ENCODE peak calls at places on chromosomes 12 and 14, in six cellular contexts. One of them, this sample, is unnamed. For H3K9me3, the result is how much of the 10 kb centered on the place peaks cover.

GRCh38 chr14:88463318-88463717 is 77.9 kb downstream of the SPATA7 start:
- DNase-seq in mucosa of descending colon: no peak
- DNase-seq in CD4-positive, CD25-positive, alpha-beta regulatory T cell: peak
- DNase-seq in MM.1S: no peak
- DNase-seq in RWPE2: no peak
- DNase-seq in AG04450: no peak
- DNase-seq in this sample: no peak

GRCh38 chr14:35292770-35293561 is 784 bp downstream of the PSMA6 start:
- DNase-seq in mucosa of descending colon: no peak
- DNase-seq in CD4-positive, CD25-positive, alpha-beta regulatory T cell: peak
- DNase-seq in MM.1S: no peak
- DNase-seq in RWPE2: no peak
- DNase-seq in AG04450: no peak
- DNase-seq in this sample: no peak

GRCh38 chr12:75977952-75978671 is 53.5 kb downstream of the PHLDA1 start:
- DNase-seq in mucosa of descending colon: no peak
- DNase-seq in CD4-positive, CD25-positive, alpha-beta regulatory T cell: peak
- DNase-seq in MM.1S: peak
- DNase-seq in RWPE2: peak
- DNase-seq in AG04450: peak
- DNase-seq in this sample: no peak

GRCh38 chr12:94614288-94614721 is 36.1 kb downstream of the TMCC3 start:
- DNase-seq in mucosa of descending colon: no peak
- DNase-seq in CD4-positive, CD25-positive, alpha-beta regulatory T cell: no peak
- DNase-seq in MM.1S: no peak
- DNase-seq in RWPE2: no peak
- DNase-seq in AG04450: no peak
- DNase-seq in this sample: peak

GRCh38 chr14:65469903-65470302 is 57.4 kb downstream of the FUT8 start:
- DNase-seq in mucosa of descending colon: no peak
- DNase-seq in CD4-positive, CD25-positive, alpha-beta regulatory T cell: no peak
- DNase-seq in MM.1S: no peak
- DNase-seq in RWPE2: no peak
- DNase-seq in AG04450: no peak
- DNase-seq in this sample: no peak

GRCh38 chr12:124517260-124518050 is 50.0 kb downstream of the NCOR2 start:
- DNase-seq in mucosa of descending colon: peak
- DNase-seq in CD4-positive, CD25-positive, alpha-beta regulatory T cell: no peak
- DNase-seq in MM.1S: no peak
- DNase-seq in RWPE2: peak
- DNase-seq in AG04450: no peak
- DNase-seq in this sample: no peak

GRCh38 chr14:34619399-34619920 is 10.5 kb downstream of the SNX6 start:
- DNase-seq in mucosa of descending colon: no peak
- DNase-seq in CD4-positive, CD25-positive, alpha-beta regulatory T cell: no peak
- DNase-seq in MM.1S: no peak
- DNase-seq in RWPE2: no peak
- DNase-seq in AG04450: no peak
- DNase-seq in this sample: no peak

GRCh38 chr14:96363751-96364336 is 518 bp downstream of the GSKIP start:
- DNase-seq in mucosa of descending colon: peak
- DNase-seq in CD4-positive, CD25-positive, alpha-beta regulatory T cell: peak
- DNase-seq in MM.1S: peak
- DNase-seq in RWPE2: no peak
- DNase-seq in AG04450: no peak
- DNase-seq in this sample: peak

GRCh38 chr12:92539966-92540791 is 162.6 kb upstream of the PLEKHG7 start:
- DNase-seq in mucosa of descending colon: no peak
- DNase-seq in CD4-positive, CD25-positive, alpha-beta regulatory T cell: peak
- DNase-seq in MM.1S: no peak
- DNase-seq in RWPE2: no peak
- DNase-seq in AG04450: no peak
- DNase-seq in this sample: peak

GRCh38 chr14:90903101-90903500 is 86.9 kb upstream of the TTC7B start:
- DNase-seq in mucosa of descending colon: no peak
- DNase-seq in CD4-positive, CD25-positive, alpha-beta regulatory T cell: peak
- DNase-seq in MM.1S: peak
- DNase-seq in RWPE2: no peak
- DNase-seq in AG04450: peak
- DNase-seq in this sample: peak

GRCh38 chr12:96094201-96094600 is 58.8 kb upstream of the LTA4H start:
- DNase-seq in mucosa of descending colon: no peak
- DNase-seq in CD4-positive, CD25-positive, alpha-beta regulatory T cell: peak
- DNase-seq in MM.1S: peak
- DNase-seq in RWPE2: peak
- DNase-seq in AG04450: no peak
- DNase-seq in this sample: peak

GRCh38 chr12:58425481-58426392 is 484.4 kb downstream of the ATP23 start:
- DNase-seq in mucosa of descending colon: peak
- DNase-seq in CD4-positive, CD25-positive, alpha-beta regulatory T cell: no peak
- DNase-seq in MM.1S: peak
- DNase-seq in RWPE2: no peak
- DNase-seq in AG04450: peak
- DNase-seq in this sample: peak

GRCh38 chr12:132465269-132466190 is 24.4 kb upstream of the FBRSL1 start:
- DNase-seq in mucosa of descending colon: peak
- DNase-seq in CD4-positive, CD25-positive, alpha-beta regulatory T cell: no peak
- DNase-seq in MM.1S: no peak
- DNase-seq in RWPE2: no peak
- DNase-seq in AG04450: no peak
- DNase-seq in this sample: no peak

GRCh38 chr12:70617450-70617849 is 19.8 kb downstream of the PTPRB start:
- DNase-seq in mucosa of descending colon: no peak
- DNase-seq in CD4-positive, CD25-positive, alpha-beta regulatory T cell: no peak
- DNase-seq in MM.1S: no peak
- DNase-seq in RWPE2: no peak
- DNase-seq in AG04450: no peak
- DNase-seq in this sample: no peak

GRCh38 chr12:117334855-117335587 is 26.4 kb downstream of the NOS1 start:
- DNase-seq in mucosa of descending colon: no peak
- DNase-seq in CD4-positive, CD25-positive, alpha-beta regulatory T cell: no peak
- DNase-seq in MM.1S: no peak
- DNase-seq in RWPE2: no peak
- DNase-seq in AG04450: no peak
- DNase-seq in this sample: no peak

GRCh38 chr14:50290306-50290705 is 21.7 kb downstream of the L2HGDH start:
- DNase-seq in mucosa of descending colon: no peak
- DNase-seq in CD4-positive, CD25-positive, alpha-beta regulatory T cell: no peak
- DNase-seq in MM.1S: no peak
- DNase-seq in RWPE2: no peak
- DNase-seq in AG04450: no peak
- DNase-seq in this sample: no peak

GRCh38 chr14:99976021-99976420 is 89.2 kb upstream of the EVL start:
- DNase-seq in mucosa of descending colon: no peak
- DNase-seq in CD4-positive, CD25-positive, alpha-beta regulatory T cell: no peak
- DNase-seq in MM.1S: no peak
- DNase-seq in RWPE2: no peak
- DNase-seq in AG04450: no peak
- DNase-seq in this sample: no peak

GRCh38 chr14:61524211-61524806 is 171.0 kb upstream of the HIF1A start:
- DNase-seq in mucosa of descending colon: no peak
- DNase-seq in CD4-positive, CD25-positive, alpha-beta regulatory T cell: no peak
- DNase-seq in MM.1S: no peak
- DNase-seq in RWPE2: no peak
- DNase-seq in AG04450: no peak
- DNase-seq in this sample: peak

GRCh38 chr14:103391048-103391447 is 5.8 kb downstream of the MARK3 start:
- DNase-seq in mucosa of descending colon: no peak
- DNase-seq in CD4-positive, CD25-positive, alpha-beta regulatory T cell: peak
- DNase-seq in MM.1S: peak
- DNase-seq in RWPE2: no peak
- DNase-seq in AG04450: peak
- DNase-seq in this sample: peak

GRCh38 chr12:32274665-32275064 is 124.7 kb upstream of the FGD4 start:
- DNase-seq in mucosa of descending colon: no peak
- DNase-seq in CD4-positive, CD25-positive, alpha-beta regulatory T cell: no peak
- DNase-seq in MM.1S: no peak
- DNase-seq in RWPE2: no peak
- DNase-seq in AG04450: no peak
- DNase-seq in this sample: no peak

GRCh38 chr12:32273712-32274111 is 125.6 kb upstream of the FGD4 start:
- DNase-seq in mucosa of descending colon: no peak
- DNase-seq in CD4-positive, CD25-positive, alpha-beta regulatory T cell: peak
- DNase-seq in MM.1S: peak
- DNase-seq in RWPE2: no peak
- DNase-seq in AG04450: no peak
- DNase-seq in this sample: no peak

GRCh38 chr12:32273063-32273521 is 126.3 kb upstream of the FGD4 start:
- DNase-seq in mucosa of descending colon: no peak
- DNase-seq in CD4-positive, CD25-positive, alpha-beta regulatory T cell: peak
- DNase-seq in MM.1S: peak
- DNase-seq in RWPE2: no peak
- DNase-seq in AG04450: no peak
- DNase-seq in this sample: no peak

GRCh38 chr12:32270818-32271710 is 128.3 kb upstream of the FGD4 start:
- DNase-seq in mucosa of descending colon: no peak
- DNase-seq in CD4-positive, CD25-positive, alpha-beta regulatory T cell: no peak
- DNase-seq in MM.1S: no peak
- DNase-seq in RWPE2: no peak
- DNase-seq in AG04450: no peak
- DNase-seq in this sample: no peak

GRCh38 chr12:32272465-32272864 is 126.9 kb upstream of the FGD4 start:
- DNase-seq in mucosa of descending colon: no peak
- DNase-seq in CD4-positive, CD25-positive, alpha-beta regulatory T cell: no peak
- DNase-seq in MM.1S: peak
- DNase-seq in RWPE2: no peak
- DNase-seq in AG04450: no peak
- DNase-seq in this sample: no peak
- H3K4me3 ChIP-seq in mucosa of descending colon: no peak
- H3K4me3 ChIP-seq in CD4-positive, CD25-positive, alpha-beta regulatory T cell: peak
- H3K4me3 ChIP-seq in MM.1S: peak
- H3K4me3 ChIP-seq in RWPE2: no peak
- H3K4me3 ChIP-seq in AG04450: no peak
- H3K4me3 ChIP-seq in this sample: no peak

GRCh38 chr12:31846405-31846804 is 112.8 kb upstream of the RESF1 start:
- DNase-seq in mucosa of descending colon: no peak
- DNase-seq in CD4-positive, CD25-positive, alpha-beta regulatory T cell: no peak
- DNase-seq in MM.1S: no peak
- DNase-seq in RWPE2: no peak
- DNase-seq in AG04450: no peak
- DNase-seq in this sample: no peak

GRCh38 chr12:31845613-31846321 is 113.4 kb upstream of the RESF1 start:
- DNase-seq in mucosa of descending colon: no peak
- DNase-seq in CD4-positive, CD25-positive, alpha-beta regulatory T cell: no peak
- DNase-seq in MM.1S: no peak
- DNase-seq in RWPE2: no peak
- DNase-seq in AG04450: no peak
- DNase-seq in this sample: no peak

GRCh38 chr12:31853520-31853919 is 105.7 kb upstream of the RESF1 start:
- DNase-seq in mucosa of descending colon: no peak
- DNase-seq in CD4-positive, CD25-positive, alpha-beta regulatory T cell: no peak
- DNase-seq in MM.1S: no peak
- DNase-seq in RWPE2: no peak
- DNase-seq in AG04450: no peak
- DNase-seq in this sample: no peak

GRCh38 chr12:31850268-31850667 is 108.9 kb upstream of the RESF1 start:
- DNase-seq in mucosa of descending colon: no peak
- DNase-seq in CD4-positive, CD25-positive, alpha-beta regulatory T cell: no peak
- DNase-seq in MM.1S: no peak
- DNase-seq in RWPE2: no peak
- DNase-seq in AG04450: no peak
- DNase-seq in this sample: no peak

GRCh38 chr12:31849090-31849687 is 110.0 kb upstream of the RESF1 start:
- DNase-seq in mucosa of descending colon: no peak
- DNase-seq in CD4-positive, CD25-positive, alpha-beta regulatory T cell: peak
- DNase-seq in MM.1S: no peak
- DNase-seq in RWPE2: no peak
- DNase-seq in AG04450: no peak
- DNase-seq in this sample: no peak
- H3K9me3 ChIP-seq in mucosa of descending colon: under half
- H3K9me3 ChIP-seq in CD4-positive, CD25-positive, alpha-beta regulatory T cell: under half
- H3K9me3 ChIP-seq in MM.1S: under half
- H3K9me3 ChIP-seq in RWPE2: under half
- H3K9me3 ChIP-seq in AG04450: under half
- H3K9me3 ChIP-seq in this sample: under half

GRCh38 chr12:24708029-24708428 is 240.9 kb downstream of the BCAT1 start:
- DNase-seq in mucosa of descending colon: no peak
- DNase-seq in CD4-positive, CD25-positive, alpha-beta regulatory T cell: no peak
- DNase-seq in MM.1S: no peak
- DNase-seq in RWPE2: no peak
- DNase-seq in AG04450: no peak
- DNase-seq in this sample: no peak

GRCh38 chr12:24708718-24709117 is 240.2 kb downstream of the BCAT1 start:
- DNase-seq in mucosa of descending colon: no peak
- DNase-seq in CD4-positive, CD25-positive, alpha-beta regulatory T cell: no peak
- DNase-seq in MM.1S: no peak
- DNase-seq in RWPE2: no peak
- DNase-seq in AG04450: no peak
- DNase-seq in this sample: no peak

GRCh38 chr12:24707379-24707778 is 241.5 kb downstream of the BCAT1 start:
- DNase-seq in mucosa of descending colon: no peak
- DNase-seq in CD4-positive, CD25-positive, alpha-beta regulatory T cell: no peak
- DNase-seq in MM.1S: no peak
- DNase-seq in RWPE2: no peak
- DNase-seq in AG04450: no peak
- DNase-seq in this sample: no peak

GRCh38 chr12:24711056-24711455 is 237.8 kb downstream of the BCAT1 start:
- DNase-seq in mucosa of descending colon: no peak
- DNase-seq in CD4-positive, CD25-positive, alpha-beta regulatory T cell: no peak
- DNase-seq in MM.1S: no peak
- DNase-seq in RWPE2: no peak
- DNase-seq in AG04450: no peak
- DNase-seq in this sample: no peak

GRCh38 chr12:24709201-24709600 is 239.7 kb downstream of the BCAT1 start:
- DNase-seq in mucosa of descending colon: no peak
- DNase-seq in CD4-positive, CD25-positive, alpha-beta regulatory T cell: no peak
- DNase-seq in MM.1S: no peak
- DNase-seq in RWPE2: no peak
- DNase-seq in AG04450: no peak
- DNase-seq in this sample: no peak
- H3K4me3 ChIP-seq in mucosa of descending colon: no peak
- H3K4me3 ChIP-seq in CD4-positive, CD25-positive, alpha-beta regulatory T cell: no peak
- H3K4me3 ChIP-seq in MM.1S: no peak
- H3K4me3 ChIP-seq in RWPE2: no peak
- H3K4me3 ChIP-seq in AG04450: no peak
- H3K4me3 ChIP-seq in this sample: no peak

GRCh38 chr14:105883066-105884005 is 357.0 kb downstream of the TMEM121 start:
- DNase-seq in mucosa of descending colon: peak
- DNase-seq in CD4-positive, CD25-positive, alpha-beta regulatory T cell: no peak
- DNase-seq in MM.1S: no peak
- DNase-seq in RWPE2: peak
- DNase-seq in AG04450: no peak
- DNase-seq in this sample: peak
- H3K9me3 ChIP-seq in mucosa of descending colon: under half
- H3K9me3 ChIP-seq in CD4-positive, CD25-positive, alpha-beta regulatory T cell: under half
- H3K9me3 ChIP-seq in MM.1S: under half
- H3K9me3 ChIP-seq in RWPE2: under half
- H3K9me3 ChIP-seq in AG04450: half or more
- H3K9me3 ChIP-seq in this sample: under half